ENCODE peak calls at places on chromosomes 16 and 17, in four cellular contexts. L is HCT116, Q is Panc1, M is HepG2. H is an unnamed sample.

GRCh38 chr16:11245988-11246387 is 10.0 kb downstream of the SOCS1 start:
- DNase-seq in Q (no peak), M (no peak), L (no peak), H (no peak)

GRCh38 chr17:59506907-59507726 is 58.3 kb upstream of the DHX40 start:
- DNase-seq in Q (no peak), M (no peak), L (no peak), H (no peak)

GRCh38 chr17:72421128-72422092 is 300.6 kb downstream of the SOX9 start:
- DNase-seq in Q (peak), L (peak), M (peak), H (no peak)

GRCh38 chr17:2943971-2944370 is 119.4 kb downstream of the OR1D5 start:
- DNase-seq in M (no peak), Q (no peak), L (no peak), H (no peak)

GRCh38 chr16:66273644-66274334 is 92.7 kb upstream of the CDH5 start:
- DNase-seq in Q (no peak), M (no peak), L (no peak), H (no peak)

GRCh38 chr16:67883146-67883871 is 1.4 kb upstream of the NRN1L start:
- DNase-seq in Q (no peak), L (no peak), M (peak), H (no peak)

GRCh38 chr16:66300037-66300436 is 66.5 kb upstream of the CDH5 start:
- DNase-seq in L (no peak), Q (no peak), M (no peak), H (no peak)

GRCh38 chr17:77666480-77666879 is 292.0 kb upstream of the TNRC6C start:
- DNase-seq in Q (no peak), M (no peak), L (no peak), H (no peak)

GRCh38 chr16:88769617-88770458 is 15.2 kb downstream of the PIEZO1 start:
- DNase-seq in L (no peak), Q (no peak), M (no peak), H (peak)

GRCh38 chr16:68059804-68060203 is 25.4 kb upstream of the NFATC3 start:
- DNase-seq in M (no peak), Q (no peak), L (no peak), H (no peak)

GRCh38 chr17:35612924-35613521 is 25.9 kb downstream of the AP2B1 start:
- DNase-seq in M (peak), Q (no peak), L (peak), H (no peak)

GRCh38 chr17:19753661-19754463 is 5.8 kb upstream of the ALDH3A1 start:
- DNase-seq in M (no peak), Q (no peak), L (peak), H (no peak)

GRCh38 chr16:76639685-76640289 is 362.6 kb downstream of the CNTNAP4 start:
- DNase-seq in M (peak), Q (no peak), L (no peak), H (peak)

GRCh38 chr16:56852968-56853367 is 12.0 kb upstream of the SLC12A3 start:
- DNase-seq in L (no peak), M (no peak), Q (no peak), H (no peak)

GRCh38 chr16:6232060-6232459 is 1100.6 kb upstream of the RBFOX1 start:
- DNase-seq in L (no peak), Q (no peak), M (no peak), H (no peak)

GRCh38 chr16:64397042-64397441 is 724.8 kb downstream of the CDH11 start:
- DNase-seq in M (no peak), Q (no peak), L (no peak), H (no peak)

GRCh38 chr16:31451681-31452351 is 7.5 kb upstream of the ARMC5 start:
- DNase-seq in L (peak), Q (no peak), M (peak), H (peak)

GRCh38 chr17:63535640-63536039 is 12.5 kb downstream of the KCNH6 start:
- DNase-seq in Q (no peak), L (no peak), M (no peak), H (no peak)

GRCh38 chr17:78127240-78127887 is 1.2 kb downstream of the TMC6 start:
- DNase-seq in Q (no peak), L (no peak), M (peak), H (peak)

GRCh38 chr16:75072239-75072947 is 44.2 kb downstream of the LDHD start:
- DNase-seq in Q (no peak), L (no peak), M (no peak), H (no peak)

GRCh38 chr16:3582276-3583165 is 5.3 kb upstream of the NLRC3 start:
- DNase-seq in Q (no peak), L (no peak), M (no peak), H (no peak)

DNA sequence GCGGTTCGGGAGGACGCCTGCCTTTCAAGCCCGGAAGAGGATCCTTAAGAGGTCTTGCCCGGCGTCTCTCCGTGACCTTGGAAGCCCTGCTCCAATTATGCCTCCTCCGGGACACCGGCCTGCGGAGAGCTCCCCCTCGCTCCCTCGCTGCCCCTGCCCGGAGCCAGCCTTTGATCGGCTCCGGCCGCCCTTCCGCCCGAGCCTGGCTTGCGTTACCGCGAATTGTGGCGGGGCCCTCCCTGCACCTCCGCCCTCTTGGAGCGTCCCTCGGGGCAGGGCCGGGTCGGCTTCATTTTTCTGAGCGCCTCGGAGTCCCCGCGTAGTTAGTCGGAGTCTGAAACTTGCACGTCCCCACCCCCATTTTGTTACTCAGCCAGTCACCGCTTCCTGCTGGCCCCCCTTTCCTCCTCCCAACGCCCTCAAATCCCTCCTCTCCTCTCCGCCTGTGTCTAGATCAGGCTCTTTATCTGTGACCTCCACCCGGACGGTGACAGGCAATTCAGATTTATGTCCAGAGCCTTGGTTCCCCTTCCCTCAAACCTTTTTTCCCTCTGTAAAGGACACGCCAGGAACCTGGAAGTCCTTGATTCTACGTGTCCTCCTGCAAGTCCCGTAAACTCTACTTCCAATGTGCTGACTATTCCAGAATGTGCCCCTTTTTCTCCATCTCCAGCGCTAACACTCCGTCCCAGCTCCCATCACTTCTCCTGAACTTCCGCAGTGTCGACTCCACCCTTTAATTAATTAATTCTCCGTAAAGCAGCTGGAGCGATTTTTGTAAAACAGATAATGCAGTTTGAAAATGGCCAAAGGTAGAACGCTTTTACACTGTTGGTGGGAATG is 569 bp upstream of the RABEP2 start:
- DNase-seq in Q (no peak), M (peak), L (peak), H (peak)
- TF ChIP-seq TCF7L2 in Q (peak), M (no peak), L (peak), H (no peak)

GRCh38 chr16:931651-932500 is 38.9 kb downstream of the LMF1 start:
- DNase-seq in L (no peak), Q (no peak), M (no peak), H (no peak)
- TF ChIP-seq TCF7L2 in L (no peak), Q (no peak), M (no peak), H (no peak)

GRCh38 chr17:6670571-6670970 is 19.0 kb downstream of the C17orf100 start:
- DNase-seq in L (no peak), Q (no peak), M (no peak), H (no peak)

GRCh38 chr17:6669479-6670212 is 18.1 kb downstream of the C17orf100 start:
- DNase-seq in L (peak), Q (no peak), M (no peak), H (no peak)

GRCh38 chr17:6671431-6671830 is 19.9 kb downstream of the C17orf100 start:
- DNase-seq in L (no peak), M (no peak), Q (no peak), H (no peak)

GRCh38 chr17:6668727-6669425 is 17.3 kb downstream of the C17orf100 start:
- DNase-seq in L (no peak), M (peak), Q (no peak), H (no peak)

GRCh38 chr17:6670999-6671398 is 19.4 kb downstream of the C17orf100 start:
- DNase-seq in M (no peak), Q (no peak), L (no peak), H (no peak)
- TF ChIP-seq TCF7L2 in M (no peak), Q (no peak), L (no peak), H (no peak)

GRCh38 chr16:81316176-81316496 is 1.4 kb downstream of the GAN start:
- DNase-seq in M (no peak), Q (no peak), L (no peak), H (no peak)

GRCh38 chr16:81314603-81315270 is at the start of gene GAN:
- DNase-seq in M (peak), L (peak), Q (peak), H (peak)

GRCh38 chr16:81311762-81312161 is 3.0 kb upstream of the GAN start:
- DNase-seq in L (no peak), Q (no peak), M (no peak), H (no peak)

GRCh38 chr16:81315271-81316175 is 761 bp downstream of the GAN start:
- DNase-seq in Q (no peak), M (peak), L (no peak), H (peak)

DNA sequence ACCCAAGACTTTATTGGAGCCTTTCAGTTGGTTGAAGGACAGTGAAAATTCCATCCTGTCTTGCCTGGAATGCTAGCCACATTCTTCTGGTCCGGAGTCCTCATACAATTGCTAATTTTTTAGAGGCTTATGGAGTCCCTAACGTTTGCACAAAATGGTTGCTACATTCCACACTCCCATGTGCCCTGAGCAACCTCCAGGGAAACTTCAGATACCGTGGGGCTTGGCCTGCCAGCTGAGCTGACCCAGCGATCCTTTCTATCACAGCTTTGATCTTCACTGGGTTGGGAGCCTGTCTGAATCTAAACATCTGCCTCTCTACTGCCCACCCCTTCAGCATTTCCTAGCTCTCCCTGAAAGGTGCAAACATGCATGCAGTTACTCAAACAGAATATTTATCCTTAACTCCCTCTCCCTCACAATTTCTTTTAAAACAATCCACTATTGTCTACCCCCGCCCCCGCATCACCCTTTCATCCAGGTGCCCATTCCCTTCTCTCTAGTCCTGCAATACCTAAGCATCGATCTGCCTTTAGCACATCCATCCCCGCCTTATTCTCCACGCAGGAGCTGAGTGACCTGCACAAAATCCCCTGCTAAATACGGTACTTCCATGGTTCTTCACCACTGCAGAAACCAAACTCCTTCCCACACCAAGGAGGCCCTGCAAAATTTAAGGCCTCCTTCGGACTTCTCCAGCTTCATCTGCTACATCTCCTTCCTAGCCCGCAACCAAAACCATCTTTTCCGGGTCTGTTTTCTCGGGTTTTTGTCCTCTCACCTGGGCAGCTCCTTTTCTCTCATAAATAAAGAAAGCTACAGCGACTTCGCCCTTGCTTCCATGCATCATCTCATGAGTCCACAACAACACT is 795 bp upstream of the GAN start:
- DNase-seq in L (no peak), Q (no peak), M (peak), H (peak)
- TF ChIP-seq TCF7L2 in L (no peak), Q (no peak), M (no peak), H (no peak)

GRCh38 chr16:50842013-50842505 is 100.2 kb downstream of the CYLD start:
- DNase-seq in M (no peak), L (no peak), Q (no peak), H (no peak)
- TF ChIP-seq TCF7L2 in M (no peak), L (no peak), Q (no peak), H (no peak)

GRCh38 chr17:16150251-16150859 is 65.0 kb downstream of the NCOR1 start:
- DNase-seq in M (no peak), L (peak), Q (no peak), H (no peak)
- TF ChIP-seq TCF7L2 in M (no peak), L (peak), Q (no peak), H (no peak)

DNA sequence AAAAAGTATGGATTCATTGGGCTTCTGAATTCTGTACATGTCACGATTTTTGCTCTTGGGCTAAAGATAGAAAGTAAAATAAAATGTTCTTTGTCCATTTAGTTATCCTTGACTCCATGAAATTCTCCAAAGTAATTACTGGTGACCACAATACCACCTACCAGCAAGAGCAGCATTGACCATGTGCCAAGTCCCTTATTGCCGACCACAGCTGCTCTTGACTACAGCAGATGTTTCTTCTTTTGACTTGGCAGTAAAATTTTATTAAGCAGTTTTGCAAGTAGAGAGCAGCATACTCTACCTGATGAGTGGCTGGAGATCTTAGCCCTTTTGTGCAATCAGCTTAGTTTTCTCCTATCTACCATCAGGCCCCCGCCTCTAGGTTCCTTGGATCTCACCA is 152.2 kb upstream of the TBX2 start:
- DNase-seq in M (no peak), Q (no peak), L (no peak), H (no peak)
- TF ChIP-seq TCF7L2 in M (no peak), Q (no peak), L (no peak), H (no peak)

DNA sequence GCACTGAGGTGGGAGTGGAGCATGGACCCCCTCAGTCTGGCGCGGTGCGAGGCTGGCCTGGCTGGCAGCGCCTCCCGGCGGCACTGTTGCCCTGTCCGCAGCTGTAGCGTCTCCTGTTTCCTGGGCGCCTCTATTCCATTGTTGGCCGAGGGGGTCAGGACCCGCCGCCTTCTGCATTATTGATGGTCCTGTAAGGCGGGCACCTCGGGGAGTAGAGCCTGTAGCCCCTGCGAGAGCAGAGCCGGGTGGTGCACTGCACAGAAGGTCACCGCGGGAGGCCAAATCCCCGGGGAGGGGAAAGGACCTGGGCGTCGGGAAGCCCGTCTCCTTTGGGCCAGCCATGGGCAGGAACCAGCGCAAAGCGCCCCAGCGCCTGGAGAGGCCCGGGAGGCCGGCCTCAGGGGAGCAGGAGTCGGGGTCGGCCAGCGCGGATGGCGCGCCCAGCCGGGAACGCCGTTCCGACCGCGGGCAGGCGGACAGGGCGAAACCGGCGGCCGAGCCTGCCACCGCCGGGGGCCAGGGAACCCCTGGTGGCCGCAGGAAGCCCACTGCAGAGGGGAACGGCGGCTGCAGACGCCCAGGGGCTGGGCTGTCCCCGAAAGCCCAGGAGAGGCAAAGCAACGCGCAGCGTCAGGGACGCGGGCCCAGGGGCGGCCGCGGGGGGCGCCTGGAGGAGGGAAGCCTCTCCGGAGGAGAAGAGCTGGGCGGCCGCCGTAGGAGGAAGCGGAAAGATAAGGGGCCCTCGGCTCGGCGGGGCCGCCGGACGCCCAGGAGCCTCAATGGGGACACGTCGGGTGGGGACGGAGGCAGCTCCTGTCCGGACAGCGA is at the start of gene MYO15B:
- DNase-seq in L (no peak), Q (no peak), M (no peak), H (peak)
- TF ChIP-seq TCF7L2 in L (no peak), Q (no peak), M (no peak), H (no peak)

GRCh38 chr17:75110307-75110937 is 653 bp downstream of the ARMC7 start:
- DNase-seq in M (no peak), L (no peak), Q (no peak), H (peak)
- TF ChIP-seq TCF7L2 in M (no peak), L (no peak), Q (no peak), H (no peak)